ENCODE peak calls at places on chromosomes 5 and 9, in four cellular contexts. U, C, V and B are unnamed samples.

GRCh38 chr5:4777435-4777834 is 362.7 kb upstream of the ADAMTS16 start:
- DNase-seq in V (no peak), U (no peak), C (no peak), B (no peak)

GRCh38 chr5:84286662-84287061 is 98.0 kb downstream of the EDIL3 start:
- DNase-seq in V (no peak), U (no peak), C (no peak), B (no peak)

GRCh38 chr5:106964102-106964501 is 706.6 kb downstream of the EFNA5 start:
- DNase-seq in U (no peak), V (no peak), C (no peak), B (no peak)

GRCh38 chr5:157449011-157449723 is 10.8 kb upstream of the NIPAL4 start:
- DNase-seq in U (peak), C (no peak), V (peak), B (peak)

GRCh38 chr9:90142580-90142979 is 500.0 kb downstream of the DIRAS2 start:
- DNase-seq in V (peak), U (no peak), C (peak), B (no peak)

GRCh38 chr5:164578911-164579310 is 1073.5 kb downstream of the MAT2B start:
- DNase-seq in V (no peak), U (no peak), C (no peak), B (no peak)

GRCh38 chr5:112154940-112155686 is 264.0 kb downstream of the EPB41L4A start:
- DNase-seq in C (no peak), U (no peak), V (no peak), B (no peak)

GRCh38 chr9:133225171-133226011 is 16.3 kb upstream of the OBP2B start:
- DNase-seq in U (peak), C (no peak), V (peak), B (no peak)

GRCh38 chr9:125705893-125706292 is 1.1 kb downstream of the MAPKAP1 start:
- DNase-seq in U (no peak), V (no peak), C (no peak), B (no peak)

GRCh38 chr5:13218518-13218917 is 726.0 kb downstream of the DNAH5 start:
- DNase-seq in U (no peak), V (no peak), C (no peak), B (no peak)

GRCh38 chr9:69671904-69672827 is at the start of gene APBA1:
- DNase-seq in V (peak), C (no peak), U (peak), B (no peak)

GRCh38 chr9:107020040-107020530 is 157.1 kb downstream of the ZNF462 start:
- DNase-seq in V (no peak), U (peak), C (no peak), B (peak)

GRCh38 chr9:124450241-124450924 is at the start of gene ADGRD2:
- DNase-seq in U (no peak), V (no peak), C (no peak), B (no peak)

GRCh38 chr5:170333161-170333909 is 35.8 kb upstream of the LCP2 start:
- DNase-seq in V (peak), U (no peak), C (no peak), B (no peak)

GRCh38 chr5:131324311-131324710 is 60.5 kb downstream of the CDC42SE2 start:
- DNase-seq in V (no peak), U (no peak), C (no peak), B (no peak)

GRCh38 chr5:685262-686171 is 7.6 kb downstream of the TPPP start:
- DNase-seq in U (peak), C (no peak), V (peak), B (no peak)

GRCh38 chr9:136536721-136537241 is 9.1 kb downstream of the NOTCH1 start:
- DNase-seq in U (no peak), V (no peak), C (no peak), B (no peak)

GRCh38 chr5:108720416-108720815 is 27.3 kb upstream of the FER start:
- DNase-seq in U (no peak), V (no peak), C (no peak), B (no peak)

GRCh38 chr5:84487963-84488362 is 103.3 kb upstream of the EDIL3 start:
- DNase-seq in V (no peak), U (no peak), C (no peak), B (no peak)

GRCh38 chr9:137311971-137312851 is 10.1 kb upstream of the NRARP start:
- DNase-seq in V (no peak), C (no peak), U (no peak), B (no peak)

GRCh38 chr5:43601454-43602260 is 1.3 kb upstream of the NNT start:
- DNase-seq in C (peak), U (no peak), V (no peak), B (no peak)

GRCh38 chr9:34377402-34377741 is 674 bp upstream of the MYORG start:
- DNase-seq in U (no peak), C (no peak), V (no peak), B (no peak)

GRCh38 chr5:147391781-147392180 is 118.1 kb downstream of the DPYSL3 start:
- DNase-seq in V (peak), U (peak), C (peak), B (no peak)

GRCh38 chr5:16740046-16740445 is 123.2 kb upstream of the RETREG1 start:
- DNase-seq in C (no peak), U (no peak), V (no peak), B (no peak)

GRCh38 chr5:39758426-39758825 is 333.6 kb upstream of the DAB2 start:
- DNase-seq in U (no peak), C (no peak), V (no peak), B (no peak)

GRCh38 chr5:142326480-142326938 is 1.7 kb upstream of the SPRY4 start:
- DNase-seq in V (no peak), C (no peak), U (no peak), B (no peak)

GRCh38 chr5:154519375-154519774 is 41.3 kb upstream of the HAND1 start:
- DNase-seq in V (no peak), C (no peak), U (no peak), B (no peak)

GRCh38 chr9:33843312-33843950 is 26.5 kb downstream of the UBE2R2 start:
- DNase-seq in U (no peak), C (no peak), V (no peak), B (no peak)

GRCh38 chr9:119736478-119737454 is 367.5 kb upstream of the BRINP1 start:
- DNase-seq in C (no peak), U (no peak), V (no peak), B (peak)

GRCh38 chr5:160213537-160213936 is 15.8 kb upstream of the FABP6 start:
- DNase-seq in V (no peak), U (no peak), C (no peak), B (no peak)

GRCh38 chr9:38482918-38483592 is 58.8 kb upstream of the IGFBPL1 start:
- DNase-seq in U (no peak), C (no peak), V (no peak), B (no peak)

GRCh38 chr9:76519027-76519835 is 60.2 kb downstream of the GCNT1 start:
- DNase-seq in U (no peak), V (no peak), C (no peak), B (no peak)

GRCh38 chr9:69535296-69535832 is 136.8 kb downstream of the APBA1 start:
- DNase-seq in U (no peak), C (no peak), V (no peak), B (no peak)

GRCh38 chr5:132001647-132002561 is 9.6 kb downstream of the ACSL6 start:
- DNase-seq in U (no peak), C (peak), V (no peak), B (no peak)

GRCh38 chr5:177293819-177294581 is 9.5 kb downstream of the RAB24 start:
- DNase-seq in C (no peak), V (no peak), U (no peak), B (no peak)

GRCh38 chr5:34450338-34450737 is 205.8 kb upstream of the RAI14 start:
- DNase-seq in C (no peak), U (no peak), V (no peak), B (no peak)

GRCh38 chr5:6371079-6371810 is 7.1 kb downstream of the MED10 start:
- DNase-seq in V (no peak), U (no peak), C (no peak), B (no peak)

GRCh38 chr5:108687599-108688220 is 60.0 kb upstream of the FER start:
- DNase-seq in V (no peak), C (no peak), U (no peak), B (no peak)

GRCh38 chr5:151463137-151464029 is 16.0 kb downstream of the SLC36A1 start:
- DNase-seq in U (no peak), C (peak), V (no peak), B (no peak)

GRCh38 chr9:132094314-132094791 is 14.7 kb upstream of the MED27 start:
- DNase-seq in C (no peak), V (no peak), U (no peak), B (no peak)
- TF ChIP-seq EP300 in C (no peak), V (no peak), U (no peak), B (no peak)

GRCh38 chr9:116686693-116687073 is 422 bp upstream of the TRIM32 start:
- DNase-seq in U (no peak), C (peak), V (no peak), B (no peak)

GRCh38 chr9:116687074-116687761 is at the start of gene TRIM32:
- DNase-seq in C (peak), V (peak), U (peak), B (peak)

GRCh38 chr9:116687762-116688160 is 656 bp downstream of the TRIM32 start:
- DNase-seq in V (no peak), U (no peak), C (no peak), B (no peak)

GRCh38 chr9:116683535-116683934 is 3.6 kb upstream of the TRIM32 start:
- DNase-seq in C (no peak), V (no peak), U (no peak), B (no peak)

DNA sequence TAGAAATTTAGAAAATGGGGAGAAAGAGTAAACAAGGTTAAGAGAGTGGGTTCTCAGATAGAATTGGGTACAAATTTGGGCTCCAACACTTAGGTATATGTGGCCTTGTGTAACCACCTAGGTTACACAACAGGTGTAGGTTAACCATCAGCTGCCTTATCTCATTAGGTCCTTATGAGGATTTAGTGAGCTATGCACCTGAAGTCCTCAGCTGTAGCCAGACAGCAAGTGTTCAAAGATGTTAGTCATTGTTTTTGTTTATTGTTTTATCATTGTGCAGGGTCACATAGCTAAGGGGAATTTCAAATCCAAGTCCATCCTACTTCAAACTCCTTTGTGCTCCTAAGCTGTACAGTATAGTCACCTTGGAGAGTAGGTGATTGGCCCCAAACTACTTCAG is 970 bp upstream of the TRIM32 start:
- DNase-seq in V (no peak), C (no peak), U (no peak), B (no peak)
- H3K4me3 ChIP-seq in V (no peak), C (peak), U (peak), B (peak)

DNA sequence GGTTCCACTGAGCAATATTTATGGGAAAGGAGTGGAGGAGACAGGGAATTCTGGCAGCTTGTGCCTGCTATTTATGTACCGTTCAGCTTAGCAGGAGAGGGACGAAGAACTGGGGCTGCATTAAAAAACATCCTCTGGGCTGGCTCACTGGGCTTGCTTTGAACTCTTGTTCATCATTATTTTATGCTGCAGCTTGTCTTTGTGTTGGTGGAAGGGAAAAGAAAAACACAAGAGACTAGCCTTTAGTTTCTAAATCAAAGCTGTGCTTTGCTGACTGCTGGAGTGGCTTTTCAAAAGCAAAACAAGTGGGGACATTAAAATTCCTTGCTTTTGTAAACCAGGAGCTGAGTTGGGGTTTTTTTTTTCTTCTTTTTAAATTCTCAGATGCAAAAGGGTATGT is 5.9 kb upstream of the RGMB start:
- DNase-seq in C (no peak), U (no peak), V (no peak), B (no peak)
- TF ChIP-seq POLR2AphosphoS5 in C (no peak), U (no peak), V (no peak), B (no peak)

GRCh38 chr5:10513501-10514442 is 50.1 kb upstream of the ANKRD33B start:
- DNase-seq in U (no peak), V (no peak), C (no peak), B (no peak)
- TF ChIP-seq EP300 in U (no peak), V (no peak), C (no peak), B (no peak)

GRCh38 chr5:173706700-173707099 is 90.2 kb upstream of the BOD1 start:
- DNase-seq in C (no peak), V (no peak), U (no peak), B (no peak)

GRCh38 chr5:173707392-173707791 is 90.9 kb upstream of the BOD1 start:
- DNase-seq in V (no peak), U (no peak), C (no peak), B (no peak)

GRCh38 chr5:173704615-173705511 is 88.4 kb upstream of the BOD1 start:
- DNase-seq in C (no peak), V (no peak), U (no peak), B (no peak)

GRCh38 chr5:173703466-173703865 is 87.0 kb upstream of the BOD1 start:
- DNase-seq in V (no peak), U (no peak), C (no peak), B (no peak)

DNA sequence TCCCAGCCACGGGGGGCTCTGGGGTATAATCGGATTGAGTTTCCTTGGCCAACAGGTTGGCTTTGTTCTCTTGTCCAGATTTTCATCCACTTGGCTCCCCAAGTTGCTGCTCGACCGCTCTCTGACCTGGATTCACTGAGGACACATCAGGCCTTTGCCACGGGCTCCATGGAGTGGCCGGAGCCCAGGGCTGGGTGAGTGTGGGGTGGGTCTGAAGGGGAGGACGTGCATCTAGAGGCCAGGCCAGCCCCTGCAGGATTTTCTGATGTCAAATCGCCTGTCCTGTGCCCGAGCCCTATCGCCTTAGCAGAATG is 89.0 kb upstream of the BOD1 start:
- DNase-seq in C (no peak), V (no peak), U (no peak), B (no peak)
- H3K4me3 ChIP-seq in C (no peak), V (no peak), U (no peak), B (no peak)

GRCh38 chr9:86795861-86796497 is 151.3 kb downstream of the GAS1 start:
- DNase-seq in V (no peak), C (no peak), U (peak), B (peak)

GRCh38 chr9:86792136-86792535 is 155.2 kb downstream of the GAS1 start:
- DNase-seq in V (no peak), C (no peak), U (no peak), B (no peak)

GRCh38 chr9:86795047-86795437 is 152.3 kb downstream of the GAS1 start:
- DNase-seq in U (no peak), C (no peak), V (no peak), B (peak)

GRCh38 chr9:86796671-86797070 is 150.6 kb downstream of the GAS1 start:
- DNase-seq in V (no peak), C (no peak), U (no peak), B (peak)

GRCh38 chr9:86794356-86795046 is 152.8 kb downstream of the GAS1 start:
- DNase-seq in V (no peak), C (no peak), U (no peak), B (peak)
- TF ChIP-seq POLR2AphosphoS5 in V (no peak), C (no peak), U (no peak), B (no peak)

GRCh38 chr9:80968611-80969010 is 720.7 kb downstream of the TLE1 start:
- DNase-seq in C (no peak), U (no peak), V (no peak), B (no peak)

GRCh38 chr9:80964951-80965350 is 724.4 kb downstream of the TLE1 start:
- DNase-seq in C (no peak), U (no peak), V (no peak), B (no peak)

DNA sequence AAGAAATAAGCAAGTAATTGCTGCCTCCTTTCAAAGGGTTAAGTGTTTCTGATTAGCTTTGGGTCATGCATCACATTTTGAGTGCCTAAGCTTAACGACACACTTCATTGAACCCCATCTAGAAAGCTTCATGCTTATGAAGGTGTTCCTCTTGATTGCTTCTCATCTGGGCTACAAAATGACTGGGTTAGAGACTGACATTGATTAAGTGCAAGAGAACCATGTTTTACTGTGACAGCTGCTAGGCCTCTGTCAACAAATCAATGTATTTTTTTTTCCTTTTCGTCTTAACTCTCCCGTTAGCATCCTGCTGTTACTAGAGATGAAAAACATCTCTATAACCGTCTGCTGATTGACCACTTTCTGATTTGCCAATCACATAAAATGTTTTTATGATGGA is 725.0 kb downstream of the TLE1 start:
- DNase-seq in U (no peak), C (no peak), V (no peak), B (no peak)
- TF ChIP-seq EP300 in U (no peak), C (no peak), V (no peak), B (no peak)

GRCh38 chr5:81128416-81128815 is 104.7 kb upstream of the CKMT2 start:
- DNase-seq in C (no peak), V (no peak), U (no peak), B (no peak)
- H3K4me3 ChIP-seq in C (no peak), V (no peak), U (no peak), B (no peak)

GRCh38 chr9:83665576-83666200 is 42.1 kb downstream of the UBQLN1 start:
- DNase-seq in C (no peak), V (no peak), U (no peak), B (no peak)
- TF ChIP-seq POLR2AphosphoS5 in C (no peak), V (no peak), U (no peak), B (no peak)